ENCODE peak calls at places on chromosomes 11 and 22, in ten cellular contexts. One of them, this sample, is unnamed.

GRCh38 chr11:12813371-12814225 is 139.4 kb downstream of the TEAD1 start:
- DNase-seq in CD8-positive, alpha-beta memory T cell: no peak
- DNase-seq in CD4-positive, alpha-beta memory T cell: no peak
- DNase-seq in heart right ventricle: no peak
- DNase-seq in transverse colon: peak; percentile 38
- DNase-seq in body of pancreas: no peak
- DNase-seq in Caco-2: no peak
- DNase-seq in SK-N-MC: no peak
- DNase-seq in upper lobe of right lung: no peak
- DNase-seq in IMR-90: peak; percentile 88
- DNase-seq in this sample: no peak

GRCh38 chr11:8863838-8864237 is 47.2 kb upstream of the AKIP1 start:
- DNase-seq in CD8-positive, alpha-beta memory T cell: no peak
- DNase-seq in CD4-positive, alpha-beta memory T cell: no peak
- DNase-seq in heart right ventricle: no peak
- DNase-seq in transverse colon: no peak
- DNase-seq in body of pancreas: no peak
- DNase-seq in Caco-2: no peak
- DNase-seq in SK-N-MC: no peak
- DNase-seq in upper lobe of right lung: no peak
- DNase-seq in IMR-90: peak; percentile 78
- DNase-seq in this sample: no peak

GRCh38 chr22:36198936-36199616 is 2.5 kb downstream of the APOL4 start:
- DNase-seq in CD8-positive, alpha-beta memory T cell: no peak
- DNase-seq in CD4-positive, alpha-beta memory T cell: no peak
- DNase-seq in heart right ventricle: no peak
- DNase-seq in transverse colon: no peak
- DNase-seq in body of pancreas: no peak
- DNase-seq in Caco-2: no peak
- DNase-seq in SK-N-MC: no peak
- DNase-seq in upper lobe of right lung: no peak
- DNase-seq in IMR-90: no peak
- DNase-seq in this sample: no peak

GRCh38 chr22:39928556-39929401 is 27.9 kb downstream of the GRAP2 start:
- DNase-seq in CD8-positive, alpha-beta memory T cell: no peak
- DNase-seq in CD4-positive, alpha-beta memory T cell: no peak
- DNase-seq in heart right ventricle: no peak
- DNase-seq in transverse colon: no peak
- DNase-seq in body of pancreas: no peak
- DNase-seq in Caco-2: no peak
- DNase-seq in SK-N-MC: no peak
- DNase-seq in upper lobe of right lung: no peak
- DNase-seq in IMR-90: no peak
- DNase-seq in this sample: no peak

GRCh38 chr11:62600367-62601113 is 1.1 kb downstream of the MTA2 start:
- DNase-seq in CD8-positive, alpha-beta memory T cell: no peak
- DNase-seq in CD4-positive, alpha-beta memory T cell: no peak
- DNase-seq in heart right ventricle: no peak
- DNase-seq in transverse colon: no peak
- DNase-seq in body of pancreas: no peak
- DNase-seq in Caco-2: no peak
- DNase-seq in SK-N-MC: no peak
- DNase-seq in upper lobe of right lung: no peak
- DNase-seq in IMR-90: no peak
- DNase-seq in this sample: no peak

GRCh38 chr11:113805640-113806039 is 26.0 kb downstream of the CLDN25 start:
- DNase-seq in CD8-positive, alpha-beta memory T cell: no peak
- DNase-seq in CD4-positive, alpha-beta memory T cell: no peak
- DNase-seq in heart right ventricle: no peak
- DNase-seq in transverse colon: no peak
- DNase-seq in body of pancreas: no peak
- DNase-seq in Caco-2: no peak
- DNase-seq in SK-N-MC: no peak
- DNase-seq in upper lobe of right lung: no peak
- DNase-seq in IMR-90: peak; percentile 5
- DNase-seq in this sample: no peak

GRCh38 chr11:65891180-65892136 is 985 bp downstream of the CCDC85B start:
- DNase-seq in CD8-positive, alpha-beta memory T cell: peak; percentile 15
- DNase-seq in CD4-positive, alpha-beta memory T cell: no peak
- DNase-seq in heart right ventricle: peak; percentile 85
- DNase-seq in transverse colon: no peak
- DNase-seq in body of pancreas: no peak
- DNase-seq in Caco-2: no peak
- DNase-seq in SK-N-MC: no peak
- DNase-seq in upper lobe of right lung: no peak
- DNase-seq in IMR-90: no peak
- DNase-seq in this sample: no peak

GRCh38 chr22:26444777-26445176 is 15.7 kb downstream of the ASPHD2 start:
- DNase-seq in CD8-positive, alpha-beta memory T cell: no peak
- DNase-seq in CD4-positive, alpha-beta memory T cell: no peak
- DNase-seq in heart right ventricle: no peak
- DNase-seq in transverse colon: no peak
- DNase-seq in body of pancreas: no peak
- DNase-seq in Caco-2: no peak
- DNase-seq in SK-N-MC: no peak
- DNase-seq in upper lobe of right lung: no peak
- DNase-seq in IMR-90: no peak
- DNase-seq in this sample: no peak

GRCh38 chr22:20438066-20438677 is 547 bp upstream of the SCARF2 start:
- DNase-seq in CD8-positive, alpha-beta memory T cell: no peak
- DNase-seq in CD4-positive, alpha-beta memory T cell: no peak
- DNase-seq in heart right ventricle: no peak
- DNase-seq in transverse colon: no peak
- DNase-seq in body of pancreas: no peak
- DNase-seq in Caco-2: no peak
- DNase-seq in SK-N-MC: no peak
- DNase-seq in upper lobe of right lung: peak; percentile 67
- DNase-seq in IMR-90: peak; percentile 45
- DNase-seq in this sample: no peak

GRCh38 chr22:29782061-29782845 is 15.1 kb downstream of the UQCR10 start:
- DNase-seq in CD8-positive, alpha-beta memory T cell: no peak
- DNase-seq in CD4-positive, alpha-beta memory T cell: no peak
- DNase-seq in heart right ventricle: peak; percentile 74
- DNase-seq in transverse colon: peak; percentile 74
- DNase-seq in body of pancreas: peak; percentile 90
- DNase-seq in Caco-2: no peak
- DNase-seq in SK-N-MC: no peak
- DNase-seq in upper lobe of right lung: peak; percentile 66
- DNase-seq in IMR-90: peak; percentile 46
- DNase-seq in this sample: no peak

GRCh38 chr11:116498161-116498560 is 274.6 kb downstream of the BUD13 start:
- DNase-seq in CD8-positive, alpha-beta memory T cell: no peak
- DNase-seq in CD4-positive, alpha-beta memory T cell: no peak
- DNase-seq in heart right ventricle: no peak
- DNase-seq in transverse colon: no peak
- DNase-seq in body of pancreas: no peak
- DNase-seq in Caco-2: no peak
- DNase-seq in SK-N-MC: no peak
- DNase-seq in upper lobe of right lung: no peak
- DNase-seq in IMR-90: no peak
- DNase-seq in this sample: no peak

GRCh38 chr11:111185259-111185658 is 60.3 kb upstream of the POU2AF2 start:
- DNase-seq in CD8-positive, alpha-beta memory T cell: no peak
- DNase-seq in CD4-positive, alpha-beta memory T cell: no peak
- DNase-seq in heart right ventricle: no peak
- DNase-seq in transverse colon: no peak
- DNase-seq in body of pancreas: no peak
- DNase-seq in Caco-2: no peak
- DNase-seq in SK-N-MC: no peak
- DNase-seq in upper lobe of right lung: no peak
- DNase-seq in IMR-90: peak; percentile 71
- DNase-seq in this sample: no peak
- H3K9me3 ChIP-seq in CD8-positive, alpha-beta memory T cell: no peaks in the 10 kb centered on the region
- H3K9me3 ChIP-seq in CD4-positive, alpha-beta memory T cell: no peaks in the 10 kb centered on the region
- H3K9me3 ChIP-seq in heart right ventricle: peaks cover 14% of the 10 kb centered on the region
- H3K9me3 ChIP-seq in transverse colon: no peaks in the 10 kb centered on the region
- H3K9me3 ChIP-seq in body of pancreas: no peaks in the 10 kb centered on the region
- H3K9me3 ChIP-seq in Caco-2: no peaks in the 10 kb centered on the region
- H3K9me3 ChIP-seq in SK-N-MC: no peaks in the 10 kb centered on the region
- H3K9me3 ChIP-seq in upper lobe of right lung: no peaks in the 10 kb centered on the region
- H3K9me3 ChIP-seq in IMR-90: no peaks in the 10 kb centered on the region
- H3K9me3 ChIP-seq in this sample: no peaks in the 10 kb centered on the region

GRCh38 chr11:50071584-50072225 is 39.0 kb downstream of the OR4C45 start:
- DNase-seq in CD8-positive, alpha-beta memory T cell: no peak
- DNase-seq in CD4-positive, alpha-beta memory T cell: no peak
- DNase-seq in heart right ventricle: no peak
- DNase-seq in transverse colon: no peak
- DNase-seq in body of pancreas: no peak
- DNase-seq in Caco-2: no peak
- DNase-seq in SK-N-MC: no peak
- DNase-seq in upper lobe of right lung: no peak
- DNase-seq in IMR-90: no peak
- DNase-seq in this sample: no peak

GRCh38 chr11:50074161-50074560 is 41.5 kb downstream of the OR4C45 start:
- DNase-seq in CD8-positive, alpha-beta memory T cell: no peak
- DNase-seq in CD4-positive, alpha-beta memory T cell: no peak
- DNase-seq in heart right ventricle: no peak
- DNase-seq in transverse colon: no peak
- DNase-seq in body of pancreas: no peak
- DNase-seq in Caco-2: no peak
- DNase-seq in SK-N-MC: no peak
- DNase-seq in upper lobe of right lung: no peak
- DNase-seq in IMR-90: no peak
- DNase-seq in this sample: no peak

GRCh38 chr11:50070389-50070788 is 37.7 kb downstream of the OR4C45 start:
- DNase-seq in CD8-positive, alpha-beta memory T cell: no peak
- DNase-seq in CD4-positive, alpha-beta memory T cell: no peak
- DNase-seq in heart right ventricle: no peak
- DNase-seq in transverse colon: no peak
- DNase-seq in body of pancreas: no peak
- DNase-seq in Caco-2: no peak
- DNase-seq in SK-N-MC: no peak
- DNase-seq in upper lobe of right lung: no peak
- DNase-seq in IMR-90: no peak
- DNase-seq in this sample: no peak

GRCh38 chr11:50073113-50074105 is 40.7 kb downstream of the OR4C45 start:
- DNase-seq in CD8-positive, alpha-beta memory T cell: no peak
- DNase-seq in CD4-positive, alpha-beta memory T cell: no peak
- DNase-seq in heart right ventricle: no peak
- DNase-seq in transverse colon: no peak
- DNase-seq in body of pancreas: no peak
- DNase-seq in Caco-2: no peak
- DNase-seq in SK-N-MC: no peak
- DNase-seq in upper lobe of right lung: no peak
- DNase-seq in IMR-90: no peak
- DNase-seq in this sample: no peak

GRCh38 chr11:50072226-50073112 is 39.8 kb downstream of the OR4C45 start:
- DNase-seq in CD8-positive, alpha-beta memory T cell: no peak
- DNase-seq in CD4-positive, alpha-beta memory T cell: no peak
- DNase-seq in heart right ventricle: no peak
- DNase-seq in transverse colon: no peak
- DNase-seq in body of pancreas: no peak
- DNase-seq in Caco-2: no peak
- DNase-seq in SK-N-MC: no peak
- DNase-seq in upper lobe of right lung: no peak
- DNase-seq in IMR-90: no peak
- DNase-seq in this sample: no peak
- H3K9me3 ChIP-seq in CD8-positive, alpha-beta memory T cell: no peaks in the 10 kb centered on the region
- H3K9me3 ChIP-seq in CD4-positive, alpha-beta memory T cell: no peaks in the 10 kb centered on the region
- H3K9me3 ChIP-seq in heart right ventricle: peaks cover 18% of the 10 kb centered on the region
- H3K9me3 ChIP-seq in transverse colon: peaks cover 13% of the 10 kb centered on the region
- H3K9me3 ChIP-seq in body of pancreas: no peaks in the 10 kb centered on the region
- H3K9me3 ChIP-seq in Caco-2: peaks cover 2% of the 10 kb centered on the region
- H3K9me3 ChIP-seq in SK-N-MC: no peaks in the 10 kb centered on the region
- H3K9me3 ChIP-seq in upper lobe of right lung: no peaks in the 10 kb centered on the region
- H3K9me3 ChIP-seq in IMR-90: peaks cover 48% of the 10 kb centered on the region
- H3K9me3 ChIP-seq in this sample: no peaks in the 10 kb centered on the region

GRCh38 chr11:3356858-3357257 is 22.1 kb downstream of the ZNF195 start:
- DNase-seq in CD8-positive, alpha-beta memory T cell: no peak
- DNase-seq in CD4-positive, alpha-beta memory T cell: no peak
- DNase-seq in heart right ventricle: no peak
- DNase-seq in transverse colon: no peak
- DNase-seq in body of pancreas: no peak
- DNase-seq in Caco-2: no peak
- DNase-seq in SK-N-MC: no peak
- DNase-seq in upper lobe of right lung: no peak
- DNase-seq in IMR-90: no peak
- DNase-seq in this sample: no peak

GRCh38 chr11:3359092-3359824 is 19.7 kb downstream of the ZNF195 start:
- DNase-seq in CD8-positive, alpha-beta memory T cell: no peak
- DNase-seq in CD4-positive, alpha-beta memory T cell: no peak
- DNase-seq in heart right ventricle: no peak
- DNase-seq in transverse colon: no peak
- DNase-seq in body of pancreas: no peak
- DNase-seq in Caco-2: no peak
- DNase-seq in SK-N-MC: no peak
- DNase-seq in upper lobe of right lung: no peak
- DNase-seq in IMR-90: no peak
- DNase-seq in this sample: no peak

GRCh38 chr11:3357994-3358676 is 20.8 kb downstream of the ZNF195 start:
- DNase-seq in CD8-positive, alpha-beta memory T cell: no peak
- DNase-seq in CD4-positive, alpha-beta memory T cell: no peak
- DNase-seq in heart right ventricle: no peak
- DNase-seq in transverse colon: no peak
- DNase-seq in body of pancreas: no peak
- DNase-seq in Caco-2: no peak
- DNase-seq in SK-N-MC: no peak
- DNase-seq in upper lobe of right lung: no peak
- DNase-seq in IMR-90: no peak
- DNase-seq in this sample: no peak

GRCh38 chr11:3353066-3353465 is 25.9 kb downstream of the ZNF195 start:
- DNase-seq in CD8-positive, alpha-beta memory T cell: no peak
- DNase-seq in CD4-positive, alpha-beta memory T cell: no peak
- DNase-seq in heart right ventricle: no peak
- DNase-seq in transverse colon: no peak
- DNase-seq in body of pancreas: no peak
- DNase-seq in Caco-2: no peak
- DNase-seq in SK-N-MC: no peak
- DNase-seq in upper lobe of right lung: no peak
- DNase-seq in IMR-90: no peak
- DNase-seq in this sample: no peak

DNA sequence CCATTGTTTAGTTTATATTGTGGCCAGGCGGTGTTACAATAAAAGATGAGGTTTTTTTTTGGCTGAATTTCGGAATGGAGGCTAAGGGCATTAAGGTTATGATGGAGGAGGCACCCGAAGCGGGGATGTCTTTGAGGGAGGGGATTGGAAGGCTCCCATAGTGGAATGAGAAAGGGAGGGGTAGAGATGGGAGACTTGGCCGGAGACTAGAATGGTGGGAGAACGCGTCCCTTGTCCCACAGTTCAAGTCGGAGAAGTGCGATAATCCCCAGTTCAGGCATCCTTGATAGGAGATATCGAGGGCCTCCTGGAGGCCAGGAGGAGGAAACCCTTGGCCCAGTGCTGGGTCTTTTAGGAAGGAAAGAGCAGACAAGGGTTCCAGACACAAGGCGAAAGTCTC is 21.6 kb downstream of the ZNF195 start:
- DNase-seq in CD8-positive, alpha-beta memory T cell: no peak
- DNase-seq in CD4-positive, alpha-beta memory T cell: no peak
- DNase-seq in heart right ventricle: no peak
- DNase-seq in transverse colon: no peak
- DNase-seq in body of pancreas: no peak
- DNase-seq in Caco-2: no peak
- DNase-seq in SK-N-MC: no peak
- DNase-seq in upper lobe of right lung: no peak
- DNase-seq in IMR-90: no peak
- DNase-seq in this sample: no peak
- H3K9me3 ChIP-seq in CD8-positive, alpha-beta memory T cell: peaks cover 69% of the 10 kb centered on the region
- H3K9me3 ChIP-seq in CD4-positive, alpha-beta memory T cell: peaks cover 9% of the 10 kb centered on the region
- H3K9me3 ChIP-seq in heart right ventricle: peaks cover 100% of the 10 kb centered on the region
- H3K9me3 ChIP-seq in transverse colon: peaks cover 61% of the 10 kb centered on the region
- H3K9me3 ChIP-seq in body of pancreas: peaks cover 5% of the 10 kb centered on the region
- H3K9me3 ChIP-seq in Caco-2: peaks cover 48% of the 10 kb centered on the region
- H3K9me3 ChIP-seq in SK-N-MC: peaks cover 53% of the 10 kb centered on the region
- H3K9me3 ChIP-seq in upper lobe of right lung: peaks cover 58% of the 10 kb centered on the region
- H3K9me3 ChIP-seq in IMR-90: peaks cover 80% of the 10 kb centered on the region
- H3K9me3 ChIP-seq in this sample: peaks cover 52% of the 10 kb centered on the region

GRCh38 chr22:49158741-49159564 is 668.7 kb downstream of the BRD1 start:
- DNase-seq in CD8-positive, alpha-beta memory T cell: no peak
- DNase-seq in CD4-positive, alpha-beta memory T cell: no peak
- DNase-seq in heart right ventricle: no peak
- DNase-seq in transverse colon: no peak
- DNase-seq in body of pancreas: no peak
- DNase-seq in Caco-2: no peak
- DNase-seq in SK-N-MC: no peak
- DNase-seq in upper lobe of right lung: peak; percentile 59
- DNase-seq in IMR-90: no peak
- DNase-seq in this sample: no peak
- H3K9me3 ChIP-seq in CD8-positive, alpha-beta memory T cell: no peaks in the 10 kb centered on the region
- H3K9me3 ChIP-seq in CD4-positive, alpha-beta memory T cell: no peaks in the 10 kb centered on the region
- H3K9me3 ChIP-seq in heart right ventricle: no peaks in the 10 kb centered on the region
- H3K9me3 ChIP-seq in transverse colon: no peaks in the 10 kb centered on the region
- H3K9me3 ChIP-seq in body of pancreas: no peaks in the 10 kb centered on the region
- H3K9me3 ChIP-seq in Caco-2: no peaks in the 10 kb centered on the region
- H3K9me3 ChIP-seq in SK-N-MC: no peaks in the 10 kb centered on the region
- H3K9me3 ChIP-seq in upper lobe of right lung: no peaks in the 10 kb centered on the region
- H3K9me3 ChIP-seq in IMR-90: peaks cover 63% of the 10 kb centered on the region
- H3K9me3 ChIP-seq in this sample: no peaks in the 10 kb centered on the region